ENCODE peak calls at places on chromosomes 1 and 21, in ten cellular contexts. L is spleen; N is PC-3; E is AG09309; O is cardiac fibroblast; P is CD8-positive, alpha-beta T cell; R is ovary; D is stomach; B is uterus; I is tibial nerve. K is an unnamed sample.

GRCh38 chr1:65407875-65408274 is 12.6 kb upstream of the LEPR start:
- DNase-seq in N (no peak), P (no peak), E (no peak), D (no peak), O (no peak), B (no peak), R (no peak), L (no peak), I (no peak), K (no peak)

GRCh38 chr1:110235839-110236682 is 25.9 kb downstream of the KCNC4 start:
- DNase-seq in L (peak; percentile 44), O (peak; percentile 85), R (no peak), D (no peak), N (peak; percentile 88), I (no peak), P (no peak), B (no peak), E (peak; percentile 83), K (no peak)

GRCh38 chr1:11053758-11054137 is 6.1 kb downstream of the SRM start:
- DNase-seq in R (peak; percentile 61), B (no peak), P (no peak), I (no peak), N (no peak), O (no peak), L (no peak), D (no peak), E (no peak), K (no peak)

GRCh38 chr1:38527373-38527966 is 332.1 kb downstream of the RRAGC start:
- DNase-seq in B (no peak), R (no peak), I (no peak), L (no peak), D (peak; percentile 54), N (peak; percentile 38), O (no peak), P (no peak), E (no peak), K (no peak)

GRCh38 chr1:38029081-38029681 is 16.6 kb downstream of the UTP11 start:
- DNase-seq in O (peak; percentile 18), E (no peak), L (no peak), N (no peak), R (peak; percentile 68), B (peak; percentile 48), D (no peak), P (no peak), I (no peak), K (no peak)

GRCh38 chr21:33640697-33641338 is 723 bp downstream of the CRYZL1 start:
- DNase-seq in O (peak; percentile 41), D (no peak), B (no peak), L (no peak), E (no peak), N (peak; percentile 36), R (no peak), P (no peak), I (no peak), K (no peak)

GRCh38 chr1:183635112-183635605 is 424 bp downstream of the ARPC5 start:
- DNase-seq in E (no peak), P (peak; percentile 60), I (no peak), L (peak; percentile 91), N (no peak), R (peak; percentile 75), O (no peak), B (no peak), D (peak; percentile 49), K (no peak)

GRCh38 chr1:57132993-57133614 is 167.3 kb upstream of the C8B start:
- DNase-seq in I (no peak), D (no peak), B (no peak), R (no peak), O (peak; percentile 27), L (no peak), N (no peak), E (no peak), P (no peak), K (no peak)

GRCh38 chr1:45643978-45644377 is 20.1 kb upstream of the CCDC17 start:
- DNase-seq in I (no peak), R (no peak), E (no peak), L (no peak), O (no peak), N (peak; percentile 43), D (no peak), P (no peak), B (no peak), K (no peak)

GRCh38 chr21:21230672-21231071 is 232.5 kb downstream of the NCAM2 start:
- DNase-seq in L (no peak), R (no peak), N (peak; percentile 34), E (no peak), P (no peak), B (no peak), I (no peak), D (no peak), O (peak; percentile 38), K (no peak)

GRCh38 chr1:67460648-67461500 is 30.7 kb upstream of the SERBP1 start:
- DNase-seq in D (peak; percentile 32), P (no peak), I (peak; percentile 7), B (no peak), R (no peak), O (no peak), L (no peak), E (no peak), N (peak; percentile 12), K (no peak)

GRCh38 chr1:156760092-156760795 is 7.1 kb upstream of the PRCC start:
- DNase-seq in O (no peak), L (no peak), P (no peak), N (no peak), R (no peak), D (no peak), B (no peak), I (no peak), E (no peak), K (no peak)

GRCh38 chr1:28111157-28111556 is 22.7 kb upstream of the EYA3 start:
- DNase-seq in I (no peak), D (no peak), O (no peak), B (no peak), R (no peak), L (no peak), P (no peak), E (no peak), N (peak; percentile 78), K (no peak)

GRCh38 chr21:18840239-18840638 is 436.7 kb upstream of the TMPRSS15 start:
- DNase-seq in P (no peak), I (no peak), R (no peak), L (no peak), O (peak; percentile 16), E (no peak), N (peak; percentile 75), D (no peak), B (no peak), K (no peak)
- TF ChIP-seq CTCF in P (no peak), I (no peak), R (no peak), L (no peak), O (peak; percentile 15), E (no peak), N (peak; percentile 63), D (no peak), B (no peak), K (no peak)

GRCh38 chr1:51735746-51736254 is 118.9 kb downstream of the OSBPL9 start:
- DNase-seq in I (no peak), E (no peak), L (no peak), D (no peak), R (no peak), O (no peak), N (no peak), B (no peak), P (no peak), K (no peak)
- TF ChIP-seq CTCF in I (no peak), E (no peak), L (no peak), D (no peak), R (no peak), O (no peak), N (no peak), B (no peak), P (no peak), K (no peak)

GRCh38 chr1:226948996-226949395 is 8.9 kb downstream of the COQ8A start:
- DNase-seq in E (no peak), L (no peak), P (no peak), I (no peak), R (no peak), N (no peak), O (no peak), D (no peak), B (no peak), K (no peak)
- TF ChIP-seq CTCF in E (no peak), L (no peak), P (no peak), I (no peak), R (no peak), N (no peak), O (no peak), D (no peak), B (no peak), K (no peak)

DNA sequence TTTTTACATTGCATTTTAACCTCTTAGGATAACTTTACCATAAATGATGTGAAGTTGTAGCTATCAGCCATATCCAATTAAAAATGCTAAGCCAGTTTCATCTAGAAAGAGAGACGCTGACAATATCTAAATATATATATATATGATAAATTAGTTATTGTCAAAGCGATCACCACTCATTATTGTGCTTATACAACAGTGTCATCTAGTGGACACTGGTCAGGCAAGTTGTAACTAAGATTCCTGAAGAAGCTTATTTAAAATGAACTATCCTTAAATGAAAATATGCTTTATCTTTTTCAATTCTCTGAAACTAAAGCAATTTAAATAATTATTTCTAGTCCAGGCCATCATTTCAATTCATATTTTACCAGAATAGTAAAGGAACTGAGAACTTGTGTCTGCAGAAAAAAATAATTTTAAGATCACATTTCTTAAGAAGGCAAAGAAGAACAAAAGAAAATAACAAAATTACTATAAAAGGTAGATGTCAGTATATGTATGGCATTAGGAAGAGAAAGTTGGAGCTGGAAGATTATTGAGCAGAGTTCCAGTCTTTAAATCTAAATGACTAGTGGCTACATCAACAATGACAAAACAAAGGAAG is 193.3 kb upstream of the SNX7 start:
- DNase-seq in I (peak; percentile 43), R (no peak), L (no peak), O (peak; percentile 89), B (no peak), D (no peak), N (peak; percentile 89), P (no peak), E (peak; percentile 31), K (no peak)
- TF ChIP-seq CTCF in I (peak; percentile 36), R (no peak), L (peak; percentile 38), O (peak; percentile 88), B (peak; percentile 32), D (no peak), N (peak; percentile 75), P (peak; percentile 46), E (peak; percentile 84), K (peak; percentile 93)

DNA sequence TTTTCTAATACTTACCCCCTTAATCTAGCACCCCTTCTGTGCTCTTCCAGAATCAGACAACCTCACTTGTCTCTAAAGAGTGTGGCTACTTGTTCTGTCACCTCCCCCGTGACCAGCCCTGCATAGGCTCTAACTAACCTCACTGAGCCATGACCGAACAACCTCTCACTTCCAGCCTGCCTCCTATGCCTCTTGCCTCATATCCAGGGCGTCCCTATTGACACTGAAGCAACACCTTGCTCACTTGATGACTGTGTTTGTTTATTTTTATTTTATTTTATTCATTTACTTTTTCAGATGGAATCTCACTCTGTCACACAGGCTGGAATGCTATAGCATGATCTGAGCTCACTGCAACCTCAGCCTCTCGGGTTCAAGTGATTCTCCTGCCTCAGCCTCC is 235.1 kb upstream of the B3GALT2 start:
- DNase-seq in L (no peak), R (no peak), P (no peak), O (no peak), E (no peak), N (no peak), D (no peak), B (no peak), I (no peak), K (no peak)
- TF ChIP-seq CTCF in L (no peak), R (no peak), P (no peak), O (no peak), E (no peak), N (no peak), D (no peak), B (no peak), I (no peak), K (no peak)

GRCh38 chr1:14438127-14438769 is 160.2 kb upstream of the KAZN start:
- DNase-seq in O (no peak), L (no peak), N (no peak), I (no peak), B (no peak), D (no peak), P (no peak), E (no peak), R (no peak), K (no peak)
- TF ChIP-seq CTCF in O (no peak), L (no peak), N (no peak), I (no peak), B (no peak), D (no peak), P (no peak), E (no peak), R (no peak), K (no peak)

K was measured in D721Med.